ENCODE peak calls at places on chromosomes 11 and 22, in eight cellular contexts. N is fibroblast of lung, O is keratinocyte, S is HCT116, L is mammary epithelial cell, P is K562, A is hepatocyte, C is neuronal stem cell. U is an unnamed sample. For H3K27me3 and H3K4me1, the result is how much of the 10 kb centered on the place peaks cover.

GRCh38 chr11:45031912-45032519 is 81.3 kb upstream of the TP53I11 start:
- DNase-seq in N (no peak), O (no peak), S (no peak), L (no peak), P (no peak), A (no peak), C (no peak), U (no peak)

GRCh38 chr22:41831383-41831782 is 1.5 kb upstream of the SREBF2 start:
- DNase-seq in N (peak), O (no peak), S (no peak), L (no peak), P (no peak), A (no peak), C (no peak), U (no peak)

GRCh38 chr22:33329398-33329797 is 271.2 kb upstream of the SYN3 start:
- DNase-seq in N (no peak), O (no peak), S (no peak), L (no peak), P (no peak), A (peak), C (no peak), U (no peak)

GRCh38 chr11:2592559-2593392 is 107.0 kb downstream of the KCNQ1OT1 start:
- DNase-seq in N (no peak), O (no peak), S (no peak), L (no peak), P (no peak), A (no peak), C (no peak), U (no peak)

GRCh38 chr11:75667268-75667830 is 1.5 kb downstream of the MAP6 start:
- DNase-seq in N (no peak), O (no peak), S (no peak), L (no peak), P (peak), A (peak), C (peak), U (peak)

GRCh38 chr11:111814567-111814966 is 48.4 kb upstream of the PPP2R1B start:
- DNase-seq in N (peak), O (no peak), S (no peak), L (no peak), P (no peak), A (no peak), C (no peak), U (no peak)

GRCh38 chr11:68370211-68371111 is 58.1 kb downstream of the LRP5 start:
- DNase-seq in N (no peak), O (no peak), S (no peak), L (no peak), P (no peak), A (no peak), C (no peak), U (no peak)

GRCh38 chr11:102476812-102477211 is 24.2 kb upstream of the TMEM123 start:
- DNase-seq in N (no peak), O (no peak), S (no peak), L (peak), P (peak), A (peak), C (no peak), U (peak)

DNA sequence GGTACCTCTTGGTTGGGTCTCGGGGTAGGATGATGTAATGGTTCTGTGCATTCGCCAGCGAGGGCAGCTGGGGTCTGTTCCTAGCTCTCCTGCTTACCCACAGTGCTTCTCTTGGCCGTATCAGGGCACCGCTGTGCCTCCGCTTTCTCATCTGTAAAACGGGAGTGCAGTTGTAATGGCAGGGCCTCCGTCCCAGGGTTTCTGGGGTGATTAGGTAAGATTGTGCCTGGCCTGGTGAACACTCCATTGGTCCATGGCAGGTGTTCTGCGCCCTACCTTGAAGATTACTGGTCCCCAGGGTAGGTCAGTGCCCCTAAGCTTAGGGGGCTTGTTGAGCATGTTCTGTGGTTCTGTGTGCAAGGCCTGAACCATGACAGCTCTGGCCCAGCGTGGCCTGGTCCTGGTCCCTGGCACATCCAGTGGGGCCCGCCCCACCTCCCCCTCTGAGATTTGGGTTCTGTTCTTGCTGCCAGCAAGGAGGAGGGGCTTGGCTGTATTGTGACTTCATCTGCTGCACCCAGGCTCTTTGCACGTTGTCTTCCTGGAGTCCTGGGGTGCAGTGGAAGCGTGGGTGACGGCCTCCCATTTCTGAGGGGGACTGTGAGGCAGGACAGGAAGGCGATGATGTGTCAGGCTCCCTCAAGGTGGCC is 4.9 kb downstream of the MYRF start:
- DNase-seq in N (no peak), O (no peak), S (no peak), L (no peak), P (no peak), A (no peak), C (no peak), U (no peak)
- H2AFZ ChIP-seq in N (no peak), O (no peak), S (no peak), L (no peak), P (no peak), A (no peak), C (no peak), U (no peak)

DNA sequence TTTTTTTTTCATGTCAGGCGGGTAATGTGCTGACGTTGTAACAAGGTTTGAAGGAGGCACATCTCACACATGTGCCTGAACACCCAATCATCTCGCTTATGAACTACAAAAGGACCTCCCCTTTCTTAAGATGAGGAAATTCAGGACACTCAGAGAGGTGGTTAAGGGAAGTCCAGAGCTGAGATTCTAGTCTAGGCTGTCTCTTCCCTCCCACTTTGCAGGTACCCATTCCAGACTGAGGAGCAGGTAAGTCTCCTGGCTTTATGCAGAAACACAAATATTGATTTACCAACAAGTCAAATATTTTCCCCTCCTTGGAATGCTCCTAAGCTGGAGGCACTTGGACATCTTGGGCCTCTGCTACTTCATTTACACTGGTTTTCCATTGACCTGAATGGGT is 122.9 kb upstream of the CADM1 start:
- DNase-seq in N (no peak), O (no peak), S (no peak), L (no peak), P (no peak), A (no peak), C (no peak), U (no peak)
- H3K27me3 ChIP-seq in N (under half), O (under half), S (under half), L (under half), P (under half), A (under half), C (under half), U (under half)

DNA sequence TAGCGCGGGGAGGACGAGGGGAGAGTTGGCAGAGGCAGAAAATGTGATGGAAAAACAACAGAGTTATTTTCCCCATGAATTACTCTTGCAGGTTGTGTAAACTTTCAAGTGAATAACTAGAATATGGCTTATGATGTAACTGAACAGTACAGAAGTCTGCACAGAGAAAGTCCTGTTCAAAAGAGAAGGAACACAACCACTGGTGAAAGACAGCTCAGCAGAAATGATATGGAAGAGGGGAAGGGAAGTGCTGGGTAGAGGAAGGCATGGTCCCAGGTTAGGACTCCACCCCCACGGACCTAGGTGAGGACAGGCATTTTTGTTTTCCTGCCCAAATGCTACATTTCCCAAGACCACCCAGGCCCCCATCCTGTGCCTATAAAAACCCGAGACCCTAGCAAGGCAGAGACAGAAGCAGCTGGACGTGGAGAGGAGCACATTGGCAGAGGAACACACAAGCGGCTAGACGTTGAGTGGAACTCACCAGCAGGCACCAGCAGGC is 77.7 kb downstream of the MAML2 start:
- DNase-seq in N (no peak), O (no peak), S (no peak), L (no peak), P (no peak), A (no peak), C (no peak), U (no peak)
- H3K4me1 ChIP-seq in N (under half), O (under half), S (under half), L (under half), P (under half), A (under half), C (under half), U (under half)

DNA sequence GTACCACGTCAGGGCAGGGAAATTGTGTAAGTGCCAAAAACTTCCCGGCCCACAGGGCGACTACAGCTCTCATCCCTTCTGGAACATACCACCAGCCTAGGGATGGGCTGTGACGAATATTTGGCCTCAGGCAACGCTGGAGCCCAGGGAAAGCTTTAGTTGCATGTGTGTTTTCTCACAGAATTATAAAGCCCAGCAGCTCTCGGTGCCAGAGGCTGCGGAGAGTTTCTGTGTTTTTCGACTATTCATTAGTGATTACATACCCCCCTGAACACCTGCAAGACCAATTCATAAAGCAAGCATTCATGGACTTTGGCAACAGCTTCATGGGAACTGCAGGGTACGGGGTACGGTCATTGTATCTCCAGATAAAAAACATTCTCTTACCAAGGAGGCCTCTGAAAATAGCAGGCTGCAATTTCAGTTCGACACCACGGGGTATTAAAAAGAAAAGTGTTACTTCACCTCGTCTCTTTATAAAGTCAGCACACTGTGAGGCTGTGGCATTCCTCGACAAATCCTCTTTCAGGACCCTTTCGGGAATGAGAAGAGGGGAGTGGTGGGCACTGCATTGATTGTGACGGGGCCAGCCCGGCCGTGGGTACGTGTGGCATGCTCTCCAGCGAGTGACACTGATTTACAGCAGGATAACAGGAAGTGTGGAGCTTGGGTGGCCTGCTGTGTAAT is 243.6 kb upstream of the SORL1-AS1 start:
- DNase-seq in N (no peak), O (no peak), S (no peak), L (peak), P (no peak), A (no peak), C (no peak), U (no peak)
- H2AFZ ChIP-seq in N (peak), O (no peak), S (no peak), L (peak), P (no peak), A (no peak), C (peak), U (peak)

GRCh38 chr11:124872280-124872679 is 7.0 kb downstream of the ROBO3 start:
- DNase-seq in N (no peak), O (no peak), S (no peak), L (no peak), P (no peak), A (no peak), C (no peak), U (no peak)

GRCh38 chr11:124869331-124869730 is 4.1 kb downstream of the ROBO3 start:
- DNase-seq in N (no peak), O (no peak), S (no peak), L (no peak), P (no peak), A (no peak), C (no peak), U (no peak)

GRCh38 chr11:124868322-124869274 is 3.4 kb downstream of the ROBO3 start:
- DNase-seq in N (no peak), O (no peak), S (no peak), L (no peak), P (no peak), A (no peak), C (no peak), U (no peak)

GRCh38 chr11:124869856-124870387 is 4.7 kb downstream of the ROBO3 start:
- DNase-seq in N (no peak), O (no peak), S (no peak), L (no peak), P (no peak), A (no peak), C (no peak), U (no peak)

DNA sequence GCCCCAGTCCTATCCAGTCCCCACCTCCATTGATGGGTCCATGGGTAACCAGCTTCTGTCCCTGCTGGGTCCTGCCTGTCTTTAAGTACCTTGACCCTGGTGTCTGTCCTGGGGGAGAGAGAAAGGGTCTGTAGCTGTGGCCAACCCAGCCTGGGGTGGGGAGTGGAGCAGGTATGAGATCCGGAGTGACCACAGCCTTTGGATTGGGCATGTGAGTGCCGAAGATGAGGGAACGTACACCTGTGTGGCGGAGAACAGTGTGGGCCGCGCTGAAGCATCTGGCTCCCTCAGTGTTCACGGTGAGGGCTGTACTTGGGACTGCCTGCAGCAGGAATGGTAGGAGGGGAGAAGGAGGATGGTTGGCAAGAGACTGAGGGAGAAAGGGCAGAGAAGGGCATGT is 5.2 kb downstream of the ROBO3 start:
- DNase-seq in N (no peak), O (no peak), S (no peak), L (no peak), P (no peak), A (no peak), C (no peak), U (no peak)
- H3K27me3 ChIP-seq in N (half or more), O (half or more), S (under half), L (under half), P (half or more), A (half or more), C (half or more), U (half or more)

DNA sequence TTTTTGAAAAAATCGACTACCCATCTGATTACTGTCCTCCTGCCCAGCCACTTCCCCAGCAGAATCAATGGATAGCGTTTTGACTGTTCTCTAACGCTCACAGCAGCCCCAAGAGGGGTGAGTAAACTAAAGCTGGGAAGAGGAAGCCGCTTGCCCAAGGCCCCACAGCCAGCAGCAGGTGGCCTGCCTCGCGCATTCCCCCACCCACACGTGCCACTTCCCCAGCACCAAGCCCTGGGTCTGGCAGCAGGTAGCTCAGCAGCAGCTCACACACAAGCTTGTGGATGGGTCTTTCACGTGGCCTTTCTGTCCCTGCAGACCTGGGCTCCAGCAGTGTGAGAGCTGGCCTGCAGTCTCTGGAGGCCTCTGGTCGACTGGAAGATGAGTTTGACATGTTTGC is 34.3 kb downstream of the TOM1 start:
- DNase-seq in N (no peak), O (no peak), S (no peak), L (no peak), P (no peak), A (no peak), C (no peak), U (no peak)
- H3K4me1 ChIP-seq in N (under half), O (under half), S (under half), L (under half), P (under half), A (under half), C (under half), U (under half)

DNA sequence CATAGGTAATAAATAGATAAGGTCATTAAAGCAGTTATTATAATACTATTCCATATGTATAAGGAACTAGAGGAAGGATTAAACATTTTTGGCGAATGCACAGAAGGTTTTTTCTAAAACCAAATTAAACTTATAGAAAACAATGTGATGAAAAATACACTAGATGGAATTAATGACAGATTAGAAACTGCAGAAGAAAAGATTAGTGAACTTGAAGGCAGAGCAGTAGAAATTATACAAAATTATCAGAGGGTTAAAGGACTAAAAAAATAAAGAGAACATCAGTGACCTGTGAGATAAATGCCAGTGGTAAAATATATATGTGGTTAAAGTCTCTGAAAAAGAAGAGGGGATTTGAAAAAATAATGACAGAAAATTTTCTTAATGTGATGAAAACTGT is 74.0 kb downstream of the IGLL5 start:
- DNase-seq in N (no peak), O (no peak), S (no peak), L (no peak), P (no peak), A (no peak), C (no peak), U (no peak)
- H2AFZ ChIP-seq in N (no peak), O (no peak), S (no peak), L (no peak), P (no peak), A (no peak), C (no peak), U (no peak)

DNA sequence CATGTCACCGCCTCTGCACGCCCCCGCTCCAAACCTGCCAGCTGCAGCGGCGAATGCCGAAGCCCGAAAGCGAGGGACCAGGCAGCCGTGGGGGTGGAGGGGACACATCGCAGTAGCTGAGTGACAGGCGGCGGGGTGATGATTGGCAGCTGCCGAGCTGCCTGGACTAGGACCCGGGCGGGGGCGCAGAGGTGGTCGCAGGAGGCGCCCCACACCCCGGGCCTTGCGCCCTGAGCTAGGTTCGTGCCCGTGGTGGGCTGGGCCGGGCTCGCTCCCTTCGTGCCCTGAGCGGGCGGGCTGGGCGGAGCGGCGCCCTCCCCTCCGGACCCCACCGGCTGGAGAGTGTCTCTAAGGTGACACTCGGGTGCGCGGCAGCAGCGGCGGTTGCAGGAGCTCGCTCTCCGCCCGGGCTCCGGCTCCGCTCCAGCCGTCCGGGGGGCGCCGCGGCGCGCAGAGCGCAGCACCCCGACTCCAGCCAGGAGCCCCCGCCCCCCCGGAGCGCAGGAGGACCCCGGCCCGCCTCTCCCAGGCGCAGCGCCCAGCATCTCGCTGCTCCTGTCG is 14.6 kb upstream of the DGKZ start:
- DNase-seq in N (no peak), O (no peak), S (no peak), L (no peak), P (peak), A (no peak), C (no peak), U (peak)
- H3K27me3 ChIP-seq in N (under half), O (half or more), S (under half), L (under half), P (half or more), A (half or more), C (under half), U (under half)